ENCODE peak calls at places on chromosomes 4 and X, in nine cellular contexts. W is iPS-NIHi11, Q is omental fat pad, G is neural progenitor cell, U is right atrium auricular region, T is MCF 10A, R is retina, I is posterior cingulate gyrus, X is HFF-Myc. E is an unnamed sample.

GRCh38 chrX:34563061-34563460 is 94.0 kb downstream of the TMEM47 start:
- DNase-seq in G (peak; percentile 19), I (no peak), W (no peak), X (no peak), T (no peak), Q (no peak), U (no peak), R (no peak), E (no peak)

GRCh38 chrX:111511477-111511876 is at the start of gene SERTM2:
- DNase-seq in W (peak; percentile 9), U (no peak), R (no peak), Q (no peak), T (peak; percentile 3), X (no peak), I (no peak), G (peak; percentile 46), E (no peak)

GRCh38 chr4:70402762-70403161 is 5.0 kb downstream of the OPRPN start:
- DNase-seq in U (no peak), X (no peak), T (no peak), I (no peak), G (no peak), Q (no peak), W (no peak), R (no peak), E (no peak)

GRCh38 chr4:79249879-79250503 is 75.9 kb downstream of the NAA11 start:
- DNase-seq in U (no peak), G (no peak), I (no peak), X (no peak), R (no peak), T (no peak), Q (no peak), W (no peak), E (no peak)

GRCh38 chrX:9614016-9614415 is 149.2 kb downstream of the TBL1X start:
- DNase-seq in U (no peak), R (no peak), I (no peak), G (no peak), W (no peak), Q (no peak), X (no peak), T (peak; percentile 11), E (no peak)

GRCh38 chrX:123607806-123608205 is 125.0 kb downstream of the THOC2 start:
- DNase-seq in W (no peak), R (no peak), X (no peak), Q (no peak), T (no peak), U (no peak), I (no peak), G (no peak), E (no peak)

GRCh38 chr4:37780444-37781133 is 45.9 kb upstream of the PGM2 start:
- DNase-seq in R (peak; percentile 39), I (no peak), T (no peak), W (no peak), G (peak; percentile 11), U (no peak), Q (no peak), X (no peak), E (no peak)

GRCh38 chr4:165584916-165585315 is 206.1 kb downstream of the CPE start:
- DNase-seq in R (no peak), W (no peak), X (no peak), T (no peak), Q (no peak), I (no peak), U (no peak), G (no peak), E (no peak)

GRCh38 chr4:102533348-102533747 is 32.2 kb downstream of the NFKB1 start:
- DNase-seq in T (no peak), Q (no peak), W (no peak), I (no peak), X (no peak), R (no peak), U (no peak), G (no peak), E (no peak)

GRCh38 chr4:40731792-40732245 is 17.9 kb upstream of the NSUN7 start:
- DNase-seq in G (no peak), I (no peak), R (no peak), W (no peak), Q (no peak), T (no peak), U (no peak), X (no peak), E (no peak)

GRCh38 chrX:149563359-149563758 is 13.6 kb upstream of the HSFX3 start:
- DNase-seq in Q (no peak), I (no peak), G (no peak), U (no peak), W (no peak), R (no peak), X (no peak), T (no peak), E (no peak)

GRCh38 chrX:40171513-40172168 is 73.9 kb upstream of the BCOR start:
- DNase-seq in T (no peak), G (peak; percentile 64), R (peak; percentile 78), X (no peak), I (no peak), Q (no peak), U (no peak), W (no peak), E (no peak)

GRCh38 chr4:17809667-17810066 is 890 bp downstream of the DCAF16 start:
- DNase-seq in R (peak; percentile 13), Q (no peak), G (no peak), I (no peak), X (no peak), W (no peak), U (no peak), T (no peak), E (no peak)

GRCh38 chr4:173091362-173091761 is 77.2 kb upstream of the GALNT7 start:
- DNase-seq in T (no peak), W (peak; percentile 20), U (no peak), R (no peak), Q (no peak), I (no peak), X (no peak), G (no peak), E (no peak)

GRCh38 chrX:19889582-19890342 is 2.4 kb upstream of the SH3KBP1 start:
- DNase-seq in T (peak; percentile 87), X (no peak), I (no peak), U (no peak), G (peak; percentile 15), Q (peak; percentile 29), W (no peak), R (no peak), E (no peak)

GRCh38 chr4:41750624-41751324 is 2.2 kb upstream of the PHOX2B start:
- DNase-seq in Q (no peak), U (no peak), R (peak; percentile 78), I (no peak), G (peak; percentile 58), T (no peak), W (peak; percentile 49), X (no peak), E (no peak)

GRCh38 chrX:66074920-66075879 is 35.3 kb upstream of the VSIG4 start:
- DNase-seq in R (no peak), X (no peak), T (peak; percentile 43), G (no peak), I (no peak), W (no peak), Q (no peak), U (peak; percentile 70), E (no peak)

GRCh38 chr4:184649971-184650855 is 675 bp downstream of the PRIMPOL start:
- DNase-seq in X (no peak), R (no peak), G (peak; percentile 64), I (peak; percentile 20), T (peak; percentile 49), Q (peak; percentile 26), W (no peak), U (no peak), E (no peak)

GRCh38 chr4:86834901-86835300 is 14.3 kb downstream of the SLC10A6 start:
- DNase-seq in I (no peak), Q (no peak), W (no peak), X (peak; percentile 96), G (no peak), U (no peak), R (no peak), T (peak; percentile 27), E (no peak)

GRCh38 chr4:150385606-150386005 is 196.3 kb upstream of the MAB21L2 start:
- DNase-seq in R (peak; percentile 59), T (peak; percentile 90), X (peak; percentile 76), I (no peak), U (no peak), W (peak; percentile 7), Q (no peak), G (peak; percentile 21), E (no peak)

GRCh38 chr4:8278421-8279287 is 9.1 kb downstream of the HTRA3 start:
- DNase-seq in T (peak; percentile 55), I (no peak), W (no peak), X (no peak), G (no peak), R (no peak), U (no peak), Q (no peak), E (no peak)

GRCh38 chr4:13219971-13220370 is 264.2 kb downstream of the RAB28 start:
- DNase-seq in G (no peak), W (no peak), Q (no peak), R (no peak), I (no peak), T (no peak), X (no peak), U (no peak), E (no peak)

GRCh38 chrX:48794993-48795501 is 6.8 kb upstream of the HDAC6 start:
- DNase-seq in R (no peak), W (no peak), Q (no peak), U (no peak), T (peak; percentile 56), I (no peak), G (no peak), X (peak; percentile 14), E (no peak)

GRCh38 chrX:131779313-131779712 is 235.4 kb downstream of the OR13H1 start:
- DNase-seq in G (no peak), T (peak; percentile 27), X (no peak), R (peak; percentile 11), U (no peak), W (no peak), Q (no peak), I (no peak), E (no peak)

GRCh38 chr4:117203231-117203630 is 117.9 kb upstream of the TRAM1L1 start:
- DNase-seq in X (no peak), Q (no peak), U (no peak), G (no peak), I (no peak), R (no peak), W (no peak), T (no peak), E (no peak)

GRCh38 chrX:119155416-119156035 is 27.9 kb upstream of the KIAA1210 start:
- DNase-seq in G (no peak), X (peak; percentile 29), R (no peak), Q (peak; percentile 25), U (no peak), I (no peak), T (peak; percentile 69), W (no peak), E (no peak)

GRCh38 chrX:79081895-79082512 is 62.5 kb upstream of the GPR174 start:
- DNase-seq in T (peak; percentile 38), I (no peak), G (peak; percentile 31), Q (no peak), W (peak; percentile 19), X (no peak), R (peak; percentile 26), U (no peak), E (no peak)

GRCh38 chr4:10438924-10439323 is 18.3 kb downstream of the ZNF518B start:
- DNase-seq in U (no peak), W (no peak), X (no peak), T (no peak), G (no peak), I (no peak), R (no peak), Q (no peak), E (no peak)

GRCh38 chr4:53935780-53936179 is 128.6 kb downstream of the CHIC2 start:
- DNase-seq in X (no peak), Q (no peak), R (no peak), U (no peak), I (no peak), G (no peak), W (no peak), T (peak; percentile 76), E (no peak)

GRCh38 chr4:88027611-88028608 is 20.5 kb downstream of the PKD2 start:
- DNase-seq in Q (no peak), I (no peak), G (no peak), T (peak; percentile 73), W (no peak), X (no peak), U (no peak), R (no peak), E (no peak)

GRCh38 chr4:164621886-164622521 is 131.9 kb upstream of the SMIM31 start:
- DNase-seq in W (no peak), X (no peak), U (no peak), G (no peak), R (no peak), Q (no peak), T (peak; percentile 84), I (no peak), E (no peak)